ENCODE peak calls at places on chromosomes 7 and 10, in ten cellular contexts. One of them, this sample, is unnamed.

GRCh38 chr10:50990568-50991495 is 83.5 kb upstream of the PRKG1 start:
- DNase-seq in activated CD4-positive, alpha-beta T cell treated with anti-CD3 and anti-CD28 coated beads, Interleukin-2, amount 50 U/mL, for 1 hour: no peak
- DNase-seq in nephron progenitor cell: peak
- DNase-seq in NCI-H1105: no peak
- DNase-seq in HTR-8/SVneo: no peak
- DNase-seq in right atrium auricular region: peak
- DNase-seq in C1 segment of cervical spinal cord: no peak
- DNase-seq in IMR-90: peak
- DNase-seq in upper lobe of left lung: peak
- DNase-seq in foreskin fibroblast: peak
- DNase-seq in this sample: no peak

GRCh38 chr10:118057351-118057750 is 10.6 kb upstream of the RAB11FIP2 start:
- DNase-seq in activated CD4-positive, alpha-beta T cell treated with anti-CD3 and anti-CD28 coated beads, Interleukin-2, amount 50 U/mL, for 1 hour: no peak
- DNase-seq in nephron progenitor cell: no peak
- DNase-seq in NCI-H1105: no peak
- DNase-seq in HTR-8/SVneo: no peak
- DNase-seq in right atrium auricular region: no peak
- DNase-seq in C1 segment of cervical spinal cord: no peak
- DNase-seq in IMR-90: no peak
- DNase-seq in upper lobe of left lung: no peak
- DNase-seq in foreskin fibroblast: no peak
- DNase-seq in this sample: no peak

GRCh38 chr10:77899080-77899477 is 27.5 kb downstream of the DLG5 start:
- DNase-seq in activated CD4-positive, alpha-beta T cell treated with anti-CD3 and anti-CD28 coated beads, Interleukin-2, amount 50 U/mL, for 1 hour: no peak
- DNase-seq in nephron progenitor cell: no peak
- DNase-seq in NCI-H1105: no peak
- DNase-seq in HTR-8/SVneo: peak
- DNase-seq in right atrium auricular region: no peak
- DNase-seq in C1 segment of cervical spinal cord: no peak
- DNase-seq in IMR-90: peak
- DNase-seq in upper lobe of left lung: peak
- DNase-seq in foreskin fibroblast: peak
- DNase-seq in this sample: no peak

GRCh38 chr10:72340510-72340895 is 14.2 kb downstream of the DNAJB12 start:
- DNase-seq in activated CD4-positive, alpha-beta T cell treated with anti-CD3 and anti-CD28 coated beads, Interleukin-2, amount 50 U/mL, for 1 hour: peak
- DNase-seq in nephron progenitor cell: peak
- DNase-seq in NCI-H1105: no peak
- DNase-seq in HTR-8/SVneo: no peak
- DNase-seq in right atrium auricular region: no peak
- DNase-seq in C1 segment of cervical spinal cord: peak
- DNase-seq in IMR-90: no peak
- DNase-seq in upper lobe of left lung: peak
- DNase-seq in foreskin fibroblast: no peak
- DNase-seq in this sample: no peak

GRCh38 chr7:98619450-98620321 is 2.6 kb downstream of the NPTX2 start:
- DNase-seq in activated CD4-positive, alpha-beta T cell treated with anti-CD3 and anti-CD28 coated beads, Interleukin-2, amount 50 U/mL, for 1 hour: no peak
- DNase-seq in nephron progenitor cell: peak
- DNase-seq in NCI-H1105: peak
- DNase-seq in HTR-8/SVneo: no peak
- DNase-seq in right atrium auricular region: no peak
- DNase-seq in C1 segment of cervical spinal cord: no peak
- DNase-seq in IMR-90: peak
- DNase-seq in upper lobe of left lung: peak
- DNase-seq in foreskin fibroblast: no peak
- DNase-seq in this sample: no peak

GRCh38 chr10:130194194-130194990 is 58.2 kb downstream of the GLRX3 start:
- DNase-seq in activated CD4-positive, alpha-beta T cell treated with anti-CD3 and anti-CD28 coated beads, Interleukin-2, amount 50 U/mL, for 1 hour: no peak
- DNase-seq in nephron progenitor cell: no peak
- DNase-seq in NCI-H1105: no peak
- DNase-seq in HTR-8/SVneo: no peak
- DNase-seq in right atrium auricular region: no peak
- DNase-seq in C1 segment of cervical spinal cord: no peak
- DNase-seq in IMR-90: peak
- DNase-seq in upper lobe of left lung: peak
- DNase-seq in foreskin fibroblast: no peak
- DNase-seq in this sample: no peak

GRCh38 chr10:11563936-11564335 is 47.5 kb downstream of the USP6NL start:
- DNase-seq in activated CD4-positive, alpha-beta T cell treated with anti-CD3 and anti-CD28 coated beads, Interleukin-2, amount 50 U/mL, for 1 hour: no peak
- DNase-seq in nephron progenitor cell: no peak
- DNase-seq in NCI-H1105: no peak
- DNase-seq in HTR-8/SVneo: no peak
- DNase-seq in right atrium auricular region: no peak
- DNase-seq in C1 segment of cervical spinal cord: no peak
- DNase-seq in IMR-90: no peak
- DNase-seq in upper lobe of left lung: no peak
- DNase-seq in foreskin fibroblast: no peak
- DNase-seq in this sample: no peak

GRCh38 chr7:1523208-1523607 is 7.3 kb upstream of the MAFK start:
- DNase-seq in activated CD4-positive, alpha-beta T cell treated with anti-CD3 and anti-CD28 coated beads, Interleukin-2, amount 50 U/mL, for 1 hour: no peak
- DNase-seq in nephron progenitor cell: no peak
- DNase-seq in NCI-H1105: no peak
- DNase-seq in HTR-8/SVneo: no peak
- DNase-seq in right atrium auricular region: no peak
- DNase-seq in C1 segment of cervical spinal cord: no peak
- DNase-seq in IMR-90: no peak
- DNase-seq in upper lobe of left lung: peak
- DNase-seq in foreskin fibroblast: no peak
- DNase-seq in this sample: no peak

GRCh38 chr10:31939797-31940708 is 11.4 kb upstream of the ARHGAP12 start:
- DNase-seq in activated CD4-positive, alpha-beta T cell treated with anti-CD3 and anti-CD28 coated beads, Interleukin-2, amount 50 U/mL, for 1 hour: no peak
- DNase-seq in nephron progenitor cell: no peak
- DNase-seq in NCI-H1105: no peak
- DNase-seq in HTR-8/SVneo: no peak
- DNase-seq in right atrium auricular region: no peak
- DNase-seq in C1 segment of cervical spinal cord: no peak
- DNase-seq in IMR-90: no peak
- DNase-seq in upper lobe of left lung: no peak
- DNase-seq in foreskin fibroblast: no peak
- DNase-seq in this sample: no peak

GRCh38 chr7:51426163-51426562 is 109.6 kb upstream of the COBL start:
- DNase-seq in activated CD4-positive, alpha-beta T cell treated with anti-CD3 and anti-CD28 coated beads, Interleukin-2, amount 50 U/mL, for 1 hour: no peak
- DNase-seq in nephron progenitor cell: no peak
- DNase-seq in NCI-H1105: no peak
- DNase-seq in HTR-8/SVneo: no peak
- DNase-seq in right atrium auricular region: no peak
- DNase-seq in C1 segment of cervical spinal cord: no peak
- DNase-seq in IMR-90: no peak
- DNase-seq in upper lobe of left lung: peak
- DNase-seq in foreskin fibroblast: no peak
- DNase-seq in this sample: no peak

GRCh38 chr10:131982185-131982756 is 548 bp upstream of the BNIP3 start:
- DNase-seq in activated CD4-positive, alpha-beta T cell treated with anti-CD3 and anti-CD28 coated beads, Interleukin-2, amount 50 U/mL, for 1 hour: no peak
- DNase-seq in nephron progenitor cell: no peak
- DNase-seq in NCI-H1105: no peak
- DNase-seq in HTR-8/SVneo: no peak
- DNase-seq in right atrium auricular region: no peak
- DNase-seq in C1 segment of cervical spinal cord: no peak
- DNase-seq in IMR-90: no peak
- DNase-seq in upper lobe of left lung: no peak
- DNase-seq in foreskin fibroblast: no peak
- DNase-seq in this sample: no peak

GRCh38 chr7:148912758-148913541 is 28.9 kb upstream of the EZH2 start:
- DNase-seq in activated CD4-positive, alpha-beta T cell treated with anti-CD3 and anti-CD28 coated beads, Interleukin-2, amount 50 U/mL, for 1 hour: peak
- DNase-seq in nephron progenitor cell: no peak
- DNase-seq in NCI-H1105: no peak
- DNase-seq in HTR-8/SVneo: no peak
- DNase-seq in right atrium auricular region: no peak
- DNase-seq in C1 segment of cervical spinal cord: no peak
- DNase-seq in IMR-90: no peak
- DNase-seq in upper lobe of left lung: no peak
- DNase-seq in foreskin fibroblast: no peak
- DNase-seq in this sample: no peak

GRCh38 chr7:41979834-41980307 is 257.1 kb downstream of the GLI3 start:
- DNase-seq in activated CD4-positive, alpha-beta T cell treated with anti-CD3 and anti-CD28 coated beads, Interleukin-2, amount 50 U/mL, for 1 hour: no peak
- DNase-seq in nephron progenitor cell: peak
- DNase-seq in NCI-H1105: no peak
- DNase-seq in HTR-8/SVneo: peak
- DNase-seq in right atrium auricular region: no peak
- DNase-seq in C1 segment of cervical spinal cord: no peak
- DNase-seq in IMR-90: peak
- DNase-seq in upper lobe of left lung: no peak
- DNase-seq in foreskin fibroblast: peak
- DNase-seq in this sample: no peak

GRCh38 chr10:49036638-49037037 is 78.7 kb downstream of the VSTM4 start:
- DNase-seq in activated CD4-positive, alpha-beta T cell treated with anti-CD3 and anti-CD28 coated beads, Interleukin-2, amount 50 U/mL, for 1 hour: no peak
- DNase-seq in nephron progenitor cell: no peak
- DNase-seq in NCI-H1105: no peak
- DNase-seq in HTR-8/SVneo: no peak
- DNase-seq in right atrium auricular region: no peak
- DNase-seq in C1 segment of cervical spinal cord: no peak
- DNase-seq in IMR-90: no peak
- DNase-seq in upper lobe of left lung: no peak
- DNase-seq in foreskin fibroblast: no peak
- DNase-seq in this sample: no peak

GRCh38 chr7:7565746-7566650 is 686 bp upstream of the MIOS start:
- DNase-seq in activated CD4-positive, alpha-beta T cell treated with anti-CD3 and anti-CD28 coated beads, Interleukin-2, amount 50 U/mL, for 1 hour: no peak
- DNase-seq in nephron progenitor cell: peak
- DNase-seq in NCI-H1105: no peak
- DNase-seq in HTR-8/SVneo: no peak
- DNase-seq in right atrium auricular region: no peak
- DNase-seq in C1 segment of cervical spinal cord: no peak
- DNase-seq in IMR-90: no peak
- DNase-seq in upper lobe of left lung: peak
- DNase-seq in foreskin fibroblast: no peak
- DNase-seq in this sample: no peak

GRCh38 chr10:73785721-73786511 is 510 bp downstream of the ZSWIM8 start:
- DNase-seq in activated CD4-positive, alpha-beta T cell treated with anti-CD3 and anti-CD28 coated beads, Interleukin-2, amount 50 U/mL, for 1 hour: peak
- DNase-seq in nephron progenitor cell: peak
- DNase-seq in NCI-H1105: no peak
- DNase-seq in HTR-8/SVneo: peak
- DNase-seq in right atrium auricular region: no peak
- DNase-seq in C1 segment of cervical spinal cord: no peak
- DNase-seq in IMR-90: peak
- DNase-seq in upper lobe of left lung: peak
- DNase-seq in foreskin fibroblast: peak
- DNase-seq in this sample: no peak

GRCh38 chr7:105587899-105588690 is 6.8 kb upstream of the EFCAB10 start:
- DNase-seq in activated CD4-positive, alpha-beta T cell treated with anti-CD3 and anti-CD28 coated beads, Interleukin-2, amount 50 U/mL, for 1 hour: no peak
- DNase-seq in nephron progenitor cell: peak
- DNase-seq in NCI-H1105: no peak
- DNase-seq in HTR-8/SVneo: no peak
- DNase-seq in right atrium auricular region: no peak
- DNase-seq in C1 segment of cervical spinal cord: no peak
- DNase-seq in IMR-90: peak
- DNase-seq in upper lobe of left lung: no peak
- DNase-seq in foreskin fibroblast: no peak
- DNase-seq in this sample: no peak

GRCh38 chr7:45065031-45065995 is 23.5 kb downstream of the NACAD start:
- DNase-seq in activated CD4-positive, alpha-beta T cell treated with anti-CD3 and anti-CD28 coated beads, Interleukin-2, amount 50 U/mL, for 1 hour: no peak
- DNase-seq in nephron progenitor cell: no peak
- DNase-seq in NCI-H1105: no peak
- DNase-seq in HTR-8/SVneo: no peak
- DNase-seq in right atrium auricular region: no peak
- DNase-seq in C1 segment of cervical spinal cord: no peak
- DNase-seq in IMR-90: no peak
- DNase-seq in upper lobe of left lung: no peak
- DNase-seq in foreskin fibroblast: no peak
- DNase-seq in this sample: no peak

GRCh38 chr10:118958984-118959916 is 70.3 kb upstream of the NANOS1 start:
- DNase-seq in activated CD4-positive, alpha-beta T cell treated with anti-CD3 and anti-CD28 coated beads, Interleukin-2, amount 50 U/mL, for 1 hour: no peak
- DNase-seq in nephron progenitor cell: no peak
- DNase-seq in NCI-H1105: no peak
- DNase-seq in HTR-8/SVneo: peak
- DNase-seq in right atrium auricular region: peak
- DNase-seq in C1 segment of cervical spinal cord: peak
- DNase-seq in IMR-90: peak
- DNase-seq in upper lobe of left lung: no peak
- DNase-seq in foreskin fibroblast: peak
- DNase-seq in this sample: peak

GRCh38 chr7:94028768-94029167 is 24.6 kb upstream of the BET1 start:
- DNase-seq in activated CD4-positive, alpha-beta T cell treated with anti-CD3 and anti-CD28 coated beads, Interleukin-2, amount 50 U/mL, for 1 hour: no peak
- DNase-seq in nephron progenitor cell: no peak
- DNase-seq in NCI-H1105: no peak
- DNase-seq in HTR-8/SVneo: no peak
- DNase-seq in right atrium auricular region: no peak
- DNase-seq in C1 segment of cervical spinal cord: no peak
- DNase-seq in IMR-90: peak
- DNase-seq in upper lobe of left lung: no peak
- DNase-seq in foreskin fibroblast: no peak
- DNase-seq in this sample: no peak

GRCh38 chr7:151243411-151244155 is 4.9 kb downstream of the SMARCD3 start:
- DNase-seq in activated CD4-positive, alpha-beta T cell treated with anti-CD3 and anti-CD28 coated beads, Interleukin-2, amount 50 U/mL, for 1 hour: peak
- DNase-seq in nephron progenitor cell: no peak
- DNase-seq in NCI-H1105: peak
- DNase-seq in HTR-8/SVneo: no peak
- DNase-seq in right atrium auricular region: no peak
- DNase-seq in C1 segment of cervical spinal cord: no peak
- DNase-seq in IMR-90: no peak
- DNase-seq in upper lobe of left lung: no peak
- DNase-seq in foreskin fibroblast: no peak
- DNase-seq in this sample: no peak

GRCh38 chr7:29607259-29607658 is 43.6 kb downstream of the PRR15 start:
- DNase-seq in activated CD4-positive, alpha-beta T cell treated with anti-CD3 and anti-CD28 coated beads, Interleukin-2, amount 50 U/mL, for 1 hour: no peak
- DNase-seq in nephron progenitor cell: no peak
- DNase-seq in NCI-H1105: no peak
- DNase-seq in HTR-8/SVneo: no peak
- DNase-seq in right atrium auricular region: no peak
- DNase-seq in C1 segment of cervical spinal cord: no peak
- DNase-seq in IMR-90: no peak
- DNase-seq in upper lobe of left lung: no peak
- DNase-seq in foreskin fibroblast: no peak
- DNase-seq in this sample: no peak

GRCh38 chr10:6014241-6014761 is 37.0 kb upstream of the IL15RA start:
- DNase-seq in activated CD4-positive, alpha-beta T cell treated with anti-CD3 and anti-CD28 coated beads, Interleukin-2, amount 50 U/mL, for 1 hour: peak
- DNase-seq in nephron progenitor cell: peak
- DNase-seq in NCI-H1105: no peak
- DNase-seq in HTR-8/SVneo: peak
- DNase-seq in right atrium auricular region: no peak
- DNase-seq in C1 segment of cervical spinal cord: no peak
- DNase-seq in IMR-90: peak
- DNase-seq in upper lobe of left lung: no peak
- DNase-seq in foreskin fibroblast: peak
- DNase-seq in this sample: no peak

GRCh38 chr7:38873433-38873832 is 35.6 kb downstream of the VPS41 start:
- DNase-seq in activated CD4-positive, alpha-beta T cell treated with anti-CD3 and anti-CD28 coated beads, Interleukin-2, amount 50 U/mL, for 1 hour: no peak
- DNase-seq in nephron progenitor cell: no peak
- DNase-seq in NCI-H1105: no peak
- DNase-seq in HTR-8/SVneo: no peak
- DNase-seq in right atrium auricular region: no peak
- DNase-seq in C1 segment of cervical spinal cord: no peak
- DNase-seq in IMR-90: no peak
- DNase-seq in upper lobe of left lung: no peak
- DNase-seq in foreskin fibroblast: no peak
- DNase-seq in this sample: no peak

GRCh38 chr10:17115683-17116082 is 13.9 kb downstream of the CUBN start:
- DNase-seq in activated CD4-positive, alpha-beta T cell treated with anti-CD3 and anti-CD28 coated beads, Interleukin-2, amount 50 U/mL, for 1 hour: no peak
- DNase-seq in nephron progenitor cell: no peak
- DNase-seq in NCI-H1105: no peak
- DNase-seq in HTR-8/SVneo: peak
- DNase-seq in right atrium auricular region: no peak
- DNase-seq in C1 segment of cervical spinal cord: no peak
- DNase-seq in IMR-90: peak
- DNase-seq in upper lobe of left lung: no peak
- DNase-seq in foreskin fibroblast: peak
- DNase-seq in this sample: no peak

GRCh38 chr10:126013489-126014281 is 117.3 kb downstream of the FANK1 start:
- DNase-seq in activated CD4-positive, alpha-beta T cell treated with anti-CD3 and anti-CD28 coated beads, Interleukin-2, amount 50 U/mL, for 1 hour: no peak
- DNase-seq in nephron progenitor cell: no peak
- DNase-seq in NCI-H1105: no peak
- DNase-seq in HTR-8/SVneo: peak
- DNase-seq in right atrium auricular region: no peak
- DNase-seq in C1 segment of cervical spinal cord: no peak
- DNase-seq in IMR-90: peak
- DNase-seq in upper lobe of left lung: peak
- DNase-seq in foreskin fibroblast: peak
- DNase-seq in this sample: no peak

GRCh38 chr7:76386691-76387260 is 22.7 kb downstream of the SSC4D start:
- DNase-seq in activated CD4-positive, alpha-beta T cell treated with anti-CD3 and anti-CD28 coated beads, Interleukin-2, amount 50 U/mL, for 1 hour: no peak
- DNase-seq in nephron progenitor cell: no peak
- DNase-seq in NCI-H1105: no peak
- DNase-seq in HTR-8/SVneo: no peak
- DNase-seq in right atrium auricular region: no peak
- DNase-seq in C1 segment of cervical spinal cord: no peak
- DNase-seq in IMR-90: peak
- DNase-seq in upper lobe of left lung: no peak
- DNase-seq in foreskin fibroblast: peak
- DNase-seq in this sample: no peak

GRCh38 chr7:123570390-123571182 is 13.0 kb upstream of the NDUFA5 start:
- DNase-seq in activated CD4-positive, alpha-beta T cell treated with anti-CD3 and anti-CD28 coated beads, Interleukin-2, amount 50 U/mL, for 1 hour: no peak
- DNase-seq in nephron progenitor cell: no peak
- DNase-seq in NCI-H1105: peak
- DNase-seq in HTR-8/SVneo: no peak
- DNase-seq in right atrium auricular region: no peak
- DNase-seq in C1 segment of cervical spinal cord: no peak
- DNase-seq in IMR-90: no peak
- DNase-seq in upper lobe of left lung: no peak
- DNase-seq in foreskin fibroblast: no peak
- DNase-seq in this sample: no peak

This sample was measured in vagina.